ENCODE peak calls at places on chromosomes 6 and 20, in eight cellular contexts. One of them, this sample, is unnamed.

GRCh38 chr6:151445482-151445881 is 6.4 kb downstream of the RMND1 start:
- DNase-seq in fibroblast of lung: peak
- DNase-seq in GM12878: no peak
- DNase-seq in PC-3: no peak
- DNase-seq in PC-9: no peak
- DNase-seq in K562: no peak
- DNase-seq in GM23248: peak
- DNase-seq in hepatocyte: no peak
- DNase-seq in this sample: no peak

GRCh38 chr6:24524801-24525200 is 30.0 kb downstream of the ALDH5A1 start:
- DNase-seq in PC-9: no peak
- DNase-seq in K562: peak
- DNase-seq in GM12878: no peak
- DNase-seq in PC-3: peak
- DNase-seq in GM23248: peak
- DNase-seq in hepatocyte: peak
- DNase-seq in fibroblast of lung: peak
- DNase-seq in this sample: peak

GRCh38 chr6:88920088-88920487 is 43.3 kb downstream of the RNGTT start:
- DNase-seq in GM23248: no peak
- DNase-seq in PC-9: no peak
- DNase-seq in K562: no peak
- DNase-seq in fibroblast of lung: no peak
- DNase-seq in hepatocyte: no peak
- DNase-seq in PC-3: no peak
- DNase-seq in GM12878: no peak
- DNase-seq in this sample: no peak

GRCh38 chr20:51318058-51318960 is 224.2 kb downstream of the NFATC2 start:
- DNase-seq in PC-3: peak
- DNase-seq in GM23248: peak
- DNase-seq in GM12878: no peak
- DNase-seq in K562: peak
- DNase-seq in hepatocyte: peak
- DNase-seq in PC-9: no peak
- DNase-seq in fibroblast of lung: no peak
- DNase-seq in this sample: peak

GRCh38 chr6:168388641-168389633 is 52.0 kb upstream of the SMOC2 start:
- DNase-seq in GM23248: no peak
- DNase-seq in PC-3: no peak
- DNase-seq in GM12878: no peak
- DNase-seq in K562: no peak
- DNase-seq in PC-9: no peak
- DNase-seq in fibroblast of lung: no peak
- DNase-seq in hepatocyte: peak
- DNase-seq in this sample: peak

GRCh38 chr20:53438368-53438767 is 155.3 kb downstream of the ZNF217 start:
- DNase-seq in PC-3: no peak
- DNase-seq in PC-9: no peak
- DNase-seq in GM23248: no peak
- DNase-seq in fibroblast of lung: no peak
- DNase-seq in K562: peak
- DNase-seq in hepatocyte: no peak
- DNase-seq in GM12878: no peak
- DNase-seq in this sample: no peak

GRCh38 chr20:15930324-15931305 is 642.6 kb downstream of the KIF16B start:
- DNase-seq in PC-3: peak
- DNase-seq in PC-9: peak
- DNase-seq in GM23248: peak
- DNase-seq in K562: no peak
- DNase-seq in GM12878: no peak
- DNase-seq in fibroblast of lung: peak
- DNase-seq in hepatocyte: peak
- DNase-seq in this sample: peak

GRCh38 chr6:125995972-125996580 is 9.7 kb downstream of the TRMT11 start:
- DNase-seq in PC-3: peak
- DNase-seq in fibroblast of lung: peak
- DNase-seq in GM12878: peak
- DNase-seq in PC-9: peak
- DNase-seq in GM23248: peak
- DNase-seq in hepatocyte: peak
- DNase-seq in K562: peak
- DNase-seq in this sample: peak

GRCh38 chr6:111978826-111979225 is 75.1 kb upstream of the CCN6 start:
- DNase-seq in GM23248: no peak
- DNase-seq in fibroblast of lung: peak
- DNase-seq in GM12878: no peak
- DNase-seq in hepatocyte: no peak
- DNase-seq in K562: no peak
- DNase-seq in PC-3: no peak
- DNase-seq in PC-9: no peak
- DNase-seq in this sample: no peak

GRCh38 chr20:34825530-34826362 is at the start of gene NCOA6:
- DNase-seq in PC-3: peak
- DNase-seq in K562: peak
- DNase-seq in GM23248: peak
- DNase-seq in fibroblast of lung: peak
- DNase-seq in PC-9: no peak
- DNase-seq in GM12878: no peak
- DNase-seq in hepatocyte: peak
- DNase-seq in this sample: peak

GRCh38 chr6:25138697-25139051 is 140.5 kb upstream of the CARMIL1 start:
- DNase-seq in PC-3: peak
- DNase-seq in GM12878: no peak
- DNase-seq in hepatocyte: no peak
- DNase-seq in K562: no peak
- DNase-seq in PC-9: no peak
- DNase-seq in GM23248: peak
- DNase-seq in fibroblast of lung: peak
- DNase-seq in this sample: no peak

GRCh38 chr6:41428995-41429417 is 93.6 kb downstream of the NCR2 start:
- DNase-seq in PC-9: no peak
- DNase-seq in GM12878: no peak
- DNase-seq in K562: no peak
- DNase-seq in PC-3: peak
- DNase-seq in fibroblast of lung: peak
- DNase-seq in GM23248: peak
- DNase-seq in hepatocyte: peak
- DNase-seq in this sample: peak

GRCh38 chr20:12166053-12166717 is 248.5 kb downstream of the BTBD3 start:
- DNase-seq in GM23248: peak
- DNase-seq in PC-9: peak
- DNase-seq in hepatocyte: peak
- DNase-seq in GM12878: no peak
- DNase-seq in PC-3: peak
- DNase-seq in fibroblast of lung: peak
- DNase-seq in K562: no peak
- DNase-seq in this sample: no peak

DNA sequence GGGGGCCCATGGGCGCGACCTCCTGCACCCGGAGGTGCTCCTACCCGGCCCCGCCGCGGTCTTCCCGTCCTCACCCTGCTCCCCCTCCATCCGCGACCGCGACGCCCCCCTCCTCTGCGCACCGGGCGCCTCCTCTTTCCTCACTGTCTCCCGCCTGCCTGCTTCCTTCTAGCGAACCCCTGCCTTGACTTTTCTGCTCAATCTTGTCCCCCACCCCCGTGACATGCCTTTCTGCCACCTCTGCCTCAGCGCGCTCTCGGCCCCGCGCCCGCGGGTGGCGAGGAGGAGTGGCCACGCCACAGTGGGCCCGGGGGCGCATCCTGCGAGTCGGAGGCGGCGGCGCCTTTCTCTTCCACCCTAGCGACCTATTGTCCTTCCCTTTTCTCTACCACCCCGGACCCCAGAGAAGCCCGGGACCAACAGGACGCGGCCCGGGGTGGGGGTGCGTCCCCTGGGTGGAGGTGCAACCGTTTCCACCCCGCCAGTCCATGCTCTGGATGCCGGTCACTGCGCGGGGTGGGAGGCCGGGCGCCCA is 2.1 kb downstream of the PDE10A start:
- DNase-seq in GM23248: no peak
- DNase-seq in fibroblast of lung: no peak
- DNase-seq in K562: no peak
- DNase-seq in PC-3: no peak
- DNase-seq in hepatocyte: peak
- DNase-seq in GM12878: no peak
- DNase-seq in PC-9: no peak
- DNase-seq in this sample: no peak
- H3K4me3 ChIP-seq in GM23248: no peak
- H3K4me3 ChIP-seq in fibroblast of lung: no peak
- H3K4me3 ChIP-seq in K562: no peak
- H3K4me3 ChIP-seq in PC-3: peak
- H3K4me3 ChIP-seq in hepatocyte: peak
- H3K4me3 ChIP-seq in GM12878: no peak
- H3K4me3 ChIP-seq in PC-9: no peak
- H3K4me3 ChIP-seq in this sample: peak

GRCh38 chr6:75205776-75206334 is at the start of gene COL12A1:
- DNase-seq in hepatocyte: peak
- DNase-seq in PC-3: peak
- DNase-seq in fibroblast of lung: peak
- DNase-seq in GM12878: no peak
- DNase-seq in PC-9: peak
- DNase-seq in K562: no peak
- DNase-seq in GM23248: peak
- DNase-seq in this sample: peak

GRCh38 chr6:75206338-75207210 is 721 bp upstream of the COL12A1 start:
- DNase-seq in PC-9: no peak
- DNase-seq in GM12878: no peak
- DNase-seq in K562: no peak
- DNase-seq in GM23248: peak
- DNase-seq in PC-3: no peak
- DNase-seq in fibroblast of lung: no peak
- DNase-seq in hepatocyte: peak
- DNase-seq in this sample: peak

GRCh38 chr6:75208564-75209431 is 2.9 kb upstream of the COL12A1 start:
- DNase-seq in PC-9: peak
- DNase-seq in hepatocyte: peak
- DNase-seq in fibroblast of lung: peak
- DNase-seq in K562: peak
- DNase-seq in GM12878: peak
- DNase-seq in GM23248: peak
- DNase-seq in PC-3: peak
- DNase-seq in this sample: peak

GRCh38 chr6:75209432-75209723 is 3.5 kb upstream of the COL12A1 start:
- DNase-seq in K562: no peak
- DNase-seq in PC-9: no peak
- DNase-seq in hepatocyte: no peak
- DNase-seq in GM12878: no peak
- DNase-seq in PC-3: no peak
- DNase-seq in fibroblast of lung: no peak
- DNase-seq in GM23248: no peak
- DNase-seq in this sample: no peak

GRCh38 chr6:75207211-75207984 is 1.5 kb upstream of the COL12A1 start:
- DNase-seq in GM12878: no peak
- DNase-seq in GM23248: peak
- DNase-seq in K562: no peak
- DNase-seq in PC-3: no peak
- DNase-seq in PC-9: no peak
- DNase-seq in hepatocyte: peak
- DNase-seq in fibroblast of lung: peak
- DNase-seq in this sample: peak
- TF ChIP-seq EZH2 in GM12878: no peak
- TF ChIP-seq EZH2 in GM23248: no peak
- TF ChIP-seq EZH2 in K562: no peak
- TF ChIP-seq EZH2 in PC-3: no peak
- TF ChIP-seq EZH2 in PC-9: no peak
- TF ChIP-seq EZH2 in hepatocyte: peak
- TF ChIP-seq EZH2 in fibroblast of lung: no peak
- TF ChIP-seq EZH2 in this sample: peak

DNA sequence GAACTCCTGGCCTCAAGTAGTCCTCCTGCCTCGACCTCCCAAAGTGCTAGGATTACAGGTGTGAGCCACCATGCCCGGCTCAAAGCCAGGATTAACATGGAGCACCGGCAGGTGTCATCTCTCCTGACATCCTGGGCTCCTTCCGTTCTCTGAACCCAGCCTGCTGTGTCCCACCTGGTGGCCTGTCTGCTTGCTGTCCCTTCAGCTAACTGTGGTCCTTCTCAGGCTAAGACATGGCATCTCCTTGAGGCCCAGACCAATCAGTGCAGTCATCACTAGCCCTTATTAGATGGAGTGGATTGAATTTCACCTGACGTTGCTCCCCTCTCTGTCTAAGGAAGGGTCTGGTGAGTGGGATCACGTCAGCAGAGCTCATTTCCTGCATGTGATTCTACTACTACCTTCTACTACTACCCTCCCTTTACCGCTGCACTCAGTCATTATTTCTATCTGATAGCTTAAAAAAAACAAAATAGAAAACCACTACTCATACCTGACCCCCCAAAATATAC is 28.0 kb upstream of the SYNJ2 start:
- DNase-seq in K562: no peak
- DNase-seq in PC-9: no peak
- DNase-seq in hepatocyte: peak
- DNase-seq in GM12878: no peak
- DNase-seq in fibroblast of lung: no peak
- DNase-seq in PC-3: no peak
- DNase-seq in GM23248: peak
- DNase-seq in this sample: no peak
- H3K4me3 ChIP-seq in K562: no peak
- H3K4me3 ChIP-seq in PC-9: no peak
- H3K4me3 ChIP-seq in hepatocyte: no peak
- H3K4me3 ChIP-seq in GM12878: no peak
- H3K4me3 ChIP-seq in fibroblast of lung: no peak
- H3K4me3 ChIP-seq in PC-3: peak
- H3K4me3 ChIP-seq in GM23248: peak
- H3K4me3 ChIP-seq in this sample: no peak

GRCh38 chr20:61253640-61254511 is 1.8 kb downstream of the CDH4 start:
- DNase-seq in hepatocyte: peak
- DNase-seq in fibroblast of lung: peak
- DNase-seq in K562: no peak
- DNase-seq in PC-9: no peak
- DNase-seq in GM12878: no peak
- DNase-seq in PC-3: no peak
- DNase-seq in GM23248: peak
- DNase-seq in this sample: peak
- TF ChIP-seq EZH2 in hepatocyte: peak
- TF ChIP-seq EZH2 in fibroblast of lung: no peak
- TF ChIP-seq EZH2 in K562: no peak
- TF ChIP-seq EZH2 in PC-9: no peak
- TF ChIP-seq EZH2 in GM12878: no peak
- TF ChIP-seq EZH2 in PC-3: no peak
- TF ChIP-seq EZH2 in GM23248: no peak
- TF ChIP-seq EZH2 in this sample: peak

This sample was measured in GM23338.